ENCODE peak calls at places on chromosomes 13 and 19, in seven cellular contexts. One of them, this sample, is unnamed.

GRCh38 chr19:38699027-38699346 is 45.3 kb downstream of the CAPN12 start:
- DNase-seq in lower leg skin: no peak
- DNase-seq in anterior cingulate cortex: no peak
- DNase-seq in NCI-H345: no peak
- DNase-seq in NCI-H510A: no peak
- DNase-seq in hepatic stellate cell: no peak
- DNase-seq in SW 1271: no peak
- DNase-seq in this sample: no peak

GRCh38 chr19:50817941-50818858 is 5.4 kb downstream of the KLK1 start:
- DNase-seq in NCI-H345: peak; percentile 84
- DNase-seq in NCI-H510A: no peak
- DNase-seq in anterior cingulate cortex: no peak
- DNase-seq in lower leg skin: no peak
- DNase-seq in hepatic stellate cell: peak; percentile 60
- DNase-seq in SW 1271: peak; percentile 12
- DNase-seq in this sample: peak; percentile 56

GRCh38 chr19:46766569-46767317 is 20.5 kb upstream of the STRN4 start:
- DNase-seq in anterior cingulate cortex: no peak
- DNase-seq in lower leg skin: no peak
- DNase-seq in NCI-H510A: no peak
- DNase-seq in SW 1271: peak; percentile 34
- DNase-seq in hepatic stellate cell: no peak
- DNase-seq in NCI-H345: no peak
- DNase-seq in this sample: no peak

GRCh38 chr13:79775830-79776229 is 294.9 kb downstream of the NDFIP2 start:
- DNase-seq in lower leg skin: no peak
- DNase-seq in NCI-H345: peak; percentile 18
- DNase-seq in hepatic stellate cell: peak; percentile 40
- DNase-seq in anterior cingulate cortex: no peak
- DNase-seq in SW 1271: peak; percentile 79
- DNase-seq in NCI-H510A: no peak
- DNase-seq in this sample: peak; percentile 23

GRCh38 chr13:90447034-90447734 is 900.3 kb upstream of the MIR17HG start:
- DNase-seq in lower leg skin: no peak
- DNase-seq in SW 1271: no peak
- DNase-seq in hepatic stellate cell: no peak
- DNase-seq in NCI-H345: no peak
- DNase-seq in anterior cingulate cortex: no peak
- DNase-seq in NCI-H510A: peak; percentile 19
- DNase-seq in this sample: no peak

GRCh38 chr13:113364371-113364932 is 522 bp upstream of the GRTP1 start:
- DNase-seq in lower leg skin: peak; percentile 40
- DNase-seq in NCI-H510A: no peak
- DNase-seq in NCI-H345: no peak
- DNase-seq in SW 1271: no peak
- DNase-seq in hepatic stellate cell: no peak
- DNase-seq in anterior cingulate cortex: no peak
- DNase-seq in this sample: no peak

GRCh38 chr13:110294146-110294545 is 12.8 kb downstream of the COL4A1 start:
- DNase-seq in anterior cingulate cortex: no peak
- DNase-seq in NCI-H345: no peak
- DNase-seq in lower leg skin: peak; percentile 37
- DNase-seq in SW 1271: no peak
- DNase-seq in NCI-H510A: no peak
- DNase-seq in hepatic stellate cell: no peak
- DNase-seq in this sample: no peak

GRCh38 chr19:36401475-36401874 is 17.0 kb downstream of the ZFP82 start:
- DNase-seq in SW 1271: no peak
- DNase-seq in lower leg skin: no peak
- DNase-seq in anterior cingulate cortex: no peak
- DNase-seq in NCI-H345: no peak
- DNase-seq in NCI-H510A: no peak
- DNase-seq in hepatic stellate cell: no peak
- DNase-seq in this sample: no peak

GRCh38 chr19:47113446-47114348 is at the start of gene ZC3H4:
- DNase-seq in lower leg skin: peak; percentile 95
- DNase-seq in NCI-H510A: peak; percentile 88
- DNase-seq in hepatic stellate cell: peak; percentile 92
- DNase-seq in NCI-H345: peak; percentile 91
- DNase-seq in anterior cingulate cortex: peak; percentile 82
- DNase-seq in SW 1271: peak; percentile 80
- DNase-seq in this sample: peak; percentile 85

GRCh38 chr19:6076675-6077463 is 33.4 kb downstream of the RFX2 start:
- DNase-seq in anterior cingulate cortex: no peak
- DNase-seq in NCI-H510A: no peak
- DNase-seq in SW 1271: no peak
- DNase-seq in hepatic stellate cell: peak; percentile 88
- DNase-seq in lower leg skin: no peak
- DNase-seq in NCI-H345: no peak
- DNase-seq in this sample: no peak

GRCh38 chr19:5585461-5586299 is 17.9 kb upstream of the TINCR start:
- DNase-seq in hepatic stellate cell: no peak
- DNase-seq in NCI-H510A: peak; percentile 84
- DNase-seq in lower leg skin: peak; percentile 31
- DNase-seq in NCI-H345: no peak
- DNase-seq in anterior cingulate cortex: peak; percentile 59
- DNase-seq in SW 1271: no peak
- DNase-seq in this sample: peak; percentile 31

GRCh38 chr13:45604892-45605291 is 10.6 kb downstream of the ERICH6B start:
- DNase-seq in SW 1271: no peak
- DNase-seq in NCI-H510A: no peak
- DNase-seq in anterior cingulate cortex: no peak
- DNase-seq in lower leg skin: no peak
- DNase-seq in hepatic stellate cell: no peak
- DNase-seq in NCI-H345: no peak
- DNase-seq in this sample: no peak

GRCh38 chr19:18847516-18848463 is 16.0 kb downstream of the UPF1 start:
- DNase-seq in anterior cingulate cortex: no peak
- DNase-seq in lower leg skin: peak; percentile 39
- DNase-seq in NCI-H510A: no peak
- DNase-seq in hepatic stellate cell: no peak
- DNase-seq in NCI-H345: no peak
- DNase-seq in SW 1271: no peak
- DNase-seq in this sample: no peak

GRCh38 chr19:35451278-35452096 is 3.4 kb downstream of the FFAR2 start:
- DNase-seq in NCI-H510A: no peak
- DNase-seq in SW 1271: no peak
- DNase-seq in hepatic stellate cell: no peak
- DNase-seq in NCI-H345: no peak
- DNase-seq in lower leg skin: no peak
- DNase-seq in anterior cingulate cortex: no peak
- DNase-seq in this sample: no peak

GRCh38 chr13:19586904-19587634 is 25.7 kb upstream of the TPTE2 start:
- DNase-seq in lower leg skin: no peak
- DNase-seq in NCI-H510A: no peak
- DNase-seq in hepatic stellate cell: no peak
- DNase-seq in anterior cingulate cortex: no peak
- DNase-seq in SW 1271: no peak
- DNase-seq in NCI-H345: no peak
- DNase-seq in this sample: no peak

GRCh38 chr19:15112385-15112784 is 5.2 kb downstream of the SYDE1 start:
- DNase-seq in NCI-H510A: no peak
- DNase-seq in hepatic stellate cell: no peak
- DNase-seq in lower leg skin: no peak
- DNase-seq in SW 1271: no peak
- DNase-seq in anterior cingulate cortex: no peak
- DNase-seq in NCI-H345: no peak
- DNase-seq in this sample: no peak

GRCh38 chr19:47510516-47511127 is 4.2 kb downstream of the NAPA start:
- DNase-seq in lower leg skin: no peak
- DNase-seq in anterior cingulate cortex: no peak
- DNase-seq in SW 1271: no peak
- DNase-seq in NCI-H510A: no peak
- DNase-seq in NCI-H345: no peak
- DNase-seq in hepatic stellate cell: no peak
- DNase-seq in this sample: no peak

GRCh38 chr13:32846556-32846955 is 169.7 kb upstream of the KL start:
- DNase-seq in NCI-H345: no peak
- DNase-seq in anterior cingulate cortex: no peak
- DNase-seq in hepatic stellate cell: no peak
- DNase-seq in lower leg skin: no peak
- DNase-seq in NCI-H510A: no peak
- DNase-seq in SW 1271: no peak
- DNase-seq in this sample: no peak

GRCh38 chr13:71864981-71865857 is 1.8 kb downstream of the DACH1 start:
- DNase-seq in NCI-H510A: no peak
- DNase-seq in hepatic stellate cell: peak; percentile 3
- DNase-seq in SW 1271: peak; percentile 15
- DNase-seq in anterior cingulate cortex: peak; percentile 5
- DNase-seq in NCI-H345: peak; percentile 56
- DNase-seq in lower leg skin: no peak
- DNase-seq in this sample: no peak

GRCh38 chr13:27183561-27184147 is 12.0 kb upstream of the USP12 start:
- DNase-seq in SW 1271: no peak
- DNase-seq in NCI-H510A: no peak
- DNase-seq in NCI-H345: no peak
- DNase-seq in hepatic stellate cell: no peak
- DNase-seq in lower leg skin: no peak
- DNase-seq in anterior cingulate cortex: no peak
- DNase-seq in this sample: no peak

GRCh38 chr13:98658131-98658530 is 81.2 kb upstream of the STK24 start:
- DNase-seq in lower leg skin: peak; percentile 68
- DNase-seq in hepatic stellate cell: no peak
- DNase-seq in SW 1271: no peak
- DNase-seq in NCI-H345: no peak
- DNase-seq in NCI-H510A: no peak
- DNase-seq in anterior cingulate cortex: no peak
- DNase-seq in this sample: no peak

GRCh38 chr13:40517486-40518311 is 148.7 kb downstream of the FOXO1 start:
- DNase-seq in SW 1271: no peak
- DNase-seq in NCI-H345: no peak
- DNase-seq in hepatic stellate cell: no peak
- DNase-seq in NCI-H510A: no peak
- DNase-seq in lower leg skin: no peak
- DNase-seq in anterior cingulate cortex: no peak
- DNase-seq in this sample: no peak

GRCh38 chr13:97313481-97313880 is 91.3 kb downstream of the MBNL2 start:
- DNase-seq in NCI-H510A: no peak
- DNase-seq in NCI-H345: no peak
- DNase-seq in anterior cingulate cortex: no peak
- DNase-seq in lower leg skin: no peak
- DNase-seq in SW 1271: no peak
- DNase-seq in hepatic stellate cell: no peak
- DNase-seq in this sample: no peak